ENCODE peak calls at places on chromosome 18, in nine cellular contexts. H is GM23248, J is GM13976, D is cardiac fibroblast, T is fibroblast of pulmonary artery, Q is WTC11, C is dorsolateral prefrontal cortex, A is mesothelial cell of epicardium, G is astrocyte of the spinal cord. L is an unnamed sample.

GRCh38 chr18:74388227-74388626 is 68.9 kb downstream of the DIPK1C start:
- DNase-seq in G (no peak), T (no peak), Q (no peak), D (no peak), C (no peak), A (no peak), J (no peak), H (no peak), L (no peak)

GRCh38 chr18:35324926-35325655 is 19.1 kb downstream of the ZNF24 start:
- DNase-seq in G (no peak), C (no peak), J (no peak), T (peak), A (no peak), D (no peak), Q (no peak), H (peak), L (no peak)

GRCh38 chr18:55763298-55763697 is 175.3 kb upstream of the TCF4 start:
- DNase-seq in D (no peak), T (no peak), Q (no peak), G (peak), A (no peak), H (peak), C (no peak), J (no peak), L (no peak)

GRCh38 chr18:3388980-3389379 is 61.0 kb upstream of the TGIF1 start:
- DNase-seq in G (no peak), H (no peak), A (no peak), J (no peak), D (no peak), Q (no peak), C (no peak), T (no peak), L (no peak)

GRCh38 chr18:9613550-9614400 is 584 bp downstream of the PPP4R1 start:
- DNase-seq in Q (peak), T (peak), D (peak), G (peak), H (peak), C (peak), J (peak), A (peak), L (peak)

GRCh38 chr18:49697049-49697448 is 116.3 kb downstream of the ACAA2 start:
- DNase-seq in C (no peak), G (no peak), D (no peak), A (no peak), H (no peak), Q (no peak), J (no peak), T (no peak), L (no peak)

GRCh38 chr18:68428026-68428425 is 286.9 kb downstream of the TMX3 start:
- DNase-seq in D (peak), H (peak), Q (no peak), T (peak), G (peak), A (no peak), C (peak), J (no peak), L (peak)

GRCh38 chr18:67651438-67651837 is 134.9 kb upstream of the DSEL start:
- DNase-seq in Q (no peak), G (no peak), T (peak), A (no peak), C (no peak), D (peak), J (no peak), H (peak), L (no peak)

GRCh38 chr18:70659026-70659726 is 370.3 kb downstream of the SOCS6 start:
- DNase-seq in T (peak), H (peak), G (peak), J (no peak), C (no peak), D (peak), A (no peak), Q (no peak), L (peak)

GRCh38 chr18:54713386-54713785 is 114.9 kb upstream of the RAB27B start:
- DNase-seq in A (no peak), G (no peak), J (no peak), T (no peak), H (no peak), C (no peak), D (no peak), Q (no peak), L (no peak)

GRCh38 chr18:79476918-79477685 is 81.4 kb downstream of the NFATC1 start:
- DNase-seq in A (no peak), Q (peak), T (no peak), H (no peak), C (no peak), J (no peak), G (no peak), D (no peak), L (no peak)

GRCh38 chr18:48783616-48784520 is 166.9 kb downstream of the SMAD7 start:
- DNase-seq in Q (no peak), J (no peak), D (no peak), H (no peak), T (no peak), A (no peak), C (no peak), G (no peak), L (no peak)

GRCh38 chr18:77366725-77367641 is 117.3 kb downstream of the GALR1 start:
- DNase-seq in Q (no peak), J (no peak), G (peak), T (no peak), C (peak), H (peak), A (no peak), D (peak), L (peak)

GRCh38 chr18:4074647-4075046 is 380.5 kb downstream of the DLGAP1 start:
- DNase-seq in J (no peak), G (no peak), Q (no peak), A (no peak), D (no peak), C (no peak), T (no peak), H (peak), L (no peak)

GRCh38 chr18:23924813-23925212 is 89.7 kb upstream of the TTC39C start:
- DNase-seq in T (peak), A (no peak), Q (no peak), J (no peak), C (no peak), H (peak), D (peak), G (peak), L (no peak)

GRCh38 chr18:3138274-3138975 is 81.3 kb downstream of the MYOM1 start:
- DNase-seq in T (no peak), G (no peak), C (no peak), H (no peak), Q (no peak), D (no peak), A (no peak), J (no peak), L (no peak)

GRCh38 chr18:56240405-56240804 is 398.0 kb downstream of the TXNL1 start:
- DNase-seq in J (no peak), T (no peak), G (peak), A (no peak), D (no peak), Q (no peak), C (no peak), H (peak), L (no peak)

GRCh38 chr18:68429809-68430208 is 285.1 kb downstream of the TMX3 start:
- DNase-seq in G (peak), J (no peak), T (peak), H (peak), A (no peak), Q (no peak), C (no peak), D (no peak), L (no peak)

GRCh38 chr18:35378206-35378795 is 1.2 kb upstream of the ZNF396 start:
- DNase-seq in G (peak), D (peak), A (no peak), C (no peak), J (no peak), T (peak), H (peak), Q (no peak), L (no peak)

GRCh38 chr18:45456076-45457066 is 158.9 kb upstream of the SLC14A2 start:
- DNase-seq in D (no peak), C (no peak), T (no peak), H (peak), Q (no peak), A (no peak), G (no peak), J (no peak), L (peak)

GRCh38 chr18:36127866-36128845 is 984 bp downstream of the SLC39A6 start:
- DNase-seq in G (peak), A (peak), Q (peak), H (peak), C (no peak), J (no peak), D (peak), T (peak), L (peak)

GRCh38 chr18:49764032-49764431 is 49.3 kb downstream of the ACAA2 start:
- DNase-seq in A (no peak), J (no peak), D (peak), C (no peak), T (peak), H (peak), Q (no peak), G (peak), L (no peak)

GRCh38 chr18:33583901-33584300 is 5.9 kb downstream of the ASXL3 start:
- DNase-seq in A (no peak), T (no peak), C (no peak), G (no peak), J (no peak), D (no peak), H (no peak), Q (no peak), L (no peak)

GRCh38 chr18:46916551-46917107 is 678 bp downstream of the PIAS2 start:
- DNase-seq in A (no peak), T (peak), C (peak), J (peak), D (peak), H (peak), G (peak), Q (no peak), L (peak)

GRCh38 chr18:49381267-49381865 is 79.1 kb downstream of the DYM start:
- DNase-seq in T (no peak), D (no peak), C (no peak), A (no peak), G (no peak), J (no peak), Q (no peak), H (no peak), L (no peak)

GRCh38 chr18:46067431-46068007 is 4.5 kb downstream of the PSTPIP2 start:
- DNase-seq in T (peak), G (peak), J (no peak), A (no peak), H (no peak), C (no peak), D (peak), Q (no peak), L (no peak)

GRCh38 chr18:55515946-55516710 is 71.9 kb downstream of the TCF4 start:
- DNase-seq in Q (no peak), G (peak), D (no peak), A (no peak), T (peak), J (no peak), H (peak), C (no peak), L (no peak)